ENCODE peak calls at places on chromosomes 16 and 17, in eight cellular contexts. R is Peyer's patch, N is Calu3, Z is epithelial cell of prostate, I is tibial artery, J is thyroid gland, X is ascending aorta, T is sigmoid colon. A is an unnamed sample.
A peak's percentile ranks its signal among the peaks of the same experiment; 100 is the strongest.

GRCh38 chr16:75965504-75966374 is 239.4 kb upstream of the CPHXL start:
- DNase-seq in R (no peak), N (no peak), Z (no peak), I (no peak), J (no peak), X (no peak), T (no peak), A (no peak)

GRCh38 chr16:67117716-67118115 is 8.0 kb downstream of the PHAF1 start:
- DNase-seq in R (no peak), N (no peak), Z (no peak), I (no peak), J (no peak), X (no peak), T (peak; percentile 21), A (no peak)

GRCh38 chr17:75927286-75927922 is 13.4 kb downstream of the FBF1 start:
- DNase-seq in R (no peak), N (peak; percentile 13), Z (peak; percentile 48), I (no peak), J (no peak), X (no peak), T (no peak), A (no peak)

GRCh38 chr17:7523033-7523432 is 25.8 kb upstream of the TNFSF12 start:
- DNase-seq in R (peak; percentile 69), N (no peak), Z (no peak), I (no peak), J (no peak), X (no peak), T (no peak), A (no peak)

GRCh38 chr16:66902648-66903543 is 15.8 kb downstream of the CDH16 start:
- DNase-seq in R (no peak), N (no peak), Z (no peak), I (no peak), J (no peak), X (no peak), T (no peak), A (no peak)

GRCh38 chr17:66177048-66177447 is 14.9 kb downstream of the CEP112 start:
- DNase-seq in R (no peak), N (no peak), Z (no peak), I (no peak), J (no peak), X (no peak), T (no peak), A (no peak)

GRCh38 chr17:76046064-76046463 is 19.0 kb upstream of the EVPL start:
- DNase-seq in R (no peak), N (no peak), Z (peak; percentile 53), I (no peak), J (no peak), X (no peak), T (no peak), A (no peak)

GRCh38 chr16:72785886-72786285 is 262.0 kb downstream of the ZFHX3 start:
- DNase-seq in R (no peak), N (no peak), Z (no peak), I (no peak), J (no peak), X (no peak), T (no peak), A (no peak)

GRCh38 chr17:80233202-80233601 is 13.0 kb downstream of the SLC26A11 start:
- DNase-seq in R (no peak), N (no peak), Z (no peak), I (no peak), J (no peak), X (no peak), T (no peak), A (no peak)

A was measured in SIG-M5.